ENCODE peak calls at places on chromosomes 4 and X, in nine cellular contexts. V, F, X, H, O, G, D, M and K are unnamed samples.

GRCh38 chrX:8364369-8365141 is 100.1 kb upstream of the VCX3B start:
- DNase-seq in D (no peak), V (no peak), O (no peak), H (no peak), G (no peak), X (no peak), F (no peak), M (no peak), K (no peak)

GRCh38 chr4:168074861-168075260 is 17.5 kb upstream of the ANXA10 start:
- DNase-seq in H (no peak), M (no peak), D (no peak), X (no peak), G (no peak), O (no peak), V (no peak), F (no peak), K (no peak)

GRCh38 chr4:184807797-184808718 is 17.7 kb downstream of the ACSL1 start:
- DNase-seq in F (no peak), G (no peak), O (no peak), V (no peak), H (no peak), D (no peak), M (peak; percentile 92), X (no peak), K (no peak)

GRCh38 chrX:72045141-72045540 is 86.6 kb downstream of the RTL5 start:
- DNase-seq in V (no peak), D (no peak), O (no peak), M (no peak), F (no peak), X (no peak), G (no peak), H (no peak), K (no peak)

GRCh38 chr4:81827568-81828202 is 356.0 kb upstream of the RASGEF1B start:
- DNase-seq in M (no peak), D (no peak), H (no peak), X (no peak), V (no peak), O (no peak), G (no peak), F (no peak), K (no peak)

GRCh38 chr4:150348079-150348478 is 233.9 kb upstream of the MAB21L2 start:
- DNase-seq in G (peak; percentile 10), D (no peak), V (no peak), X (no peak), M (peak; percentile 85), H (peak; percentile 6), O (no peak), F (peak; percentile 39), K (no peak)

GRCh38 chr4:6119507-6120020 is 80.8 kb downstream of the JAKMIP1 start:
- DNase-seq in D (no peak), M (no peak), O (no peak), V (peak; percentile 40), H (no peak), F (no peak), G (no peak), X (no peak), K (no peak)

GRCh38 chr4:154254999-154255398 is 236.6 kb downstream of the DCHS2 start:
- DNase-seq in F (no peak), M (no peak), D (no peak), G (no peak), H (no peak), X (no peak), O (no peak), V (no peak), K (no peak)

GRCh38 chrX:136708348-136708747 is 60.4 kb downstream of the CD40LG start:
- DNase-seq in O (no peak), D (no peak), G (no peak), X (no peak), V (no peak), M (no peak), H (no peak), F (no peak), K (no peak)

GRCh38 chr4:54745031-54745770 is 87.4 kb downstream of the KIT start:
- DNase-seq in D (no peak), X (no peak), M (peak; percentile 25), O (no peak), H (no peak), F (no peak), G (no peak), V (no peak), K (no peak)

GRCh38 chr4:56049428-56050212 is 100.9 kb downstream of the CEP135 start:
- DNase-seq in O (no peak), F (no peak), X (no peak), V (peak; percentile 75), G (peak; percentile 19), H (no peak), D (peak; percentile 19), M (peak; percentile 10), K (peak; percentile 82)